ENCODE peak calls at places on chromosome 2, in ten cellular contexts. L is astrocyte of the hippocampus; H is NCI-H1092; G is SK-N-MC; F is RWPE1; R is NCI-H524 treated with DMSO at 0.1 percent for 48 hours; O is ovary; C is cardiac fibroblast; P is skeletal muscle cell; E is stimulated activated CD8-positive, alpha-beta memory T cell treated with anti-CD3 and anti-CD28 coated beads, Interleukin-7, amount 100 ng/mL, for 1 hour. X is an unnamed sample.
A peak's percentile ranks its signal among the peaks of the same experiment; 100 is the strongest.

GRCh38 chr2:579351-579886 is 97.8 kb downstream of the TMEM18 start:
- DNase-seq in G (no peak), O (no peak), R (no peak), L (no peak), H (no peak), P (no peak), C (no peak), E (no peak), F (no peak), X (no peak)

GRCh38 chr2:128686881-128687550 is 368.3 kb upstream of the HS6ST1 start:
- DNase-seq in C (no peak), E (no peak), L (no peak), F (no peak), P (no peak), R (no peak), O (no peak), H (no peak), G (no peak), X (no peak)

GRCh38 chr2:213416832-213417231 is 132.6 kb downstream of the SPAG16 start:
- DNase-seq in E (no peak), F (no peak), L (peak; percentile 2), P (no peak), H (no peak), O (no peak), G (no peak), C (no peak), R (no peak), X (no peak)

GRCh38 chr2:96253006-96253405 is 12.8 kb downstream of the TMEM127 start:
- DNase-seq in P (no peak), H (no peak), O (no peak), E (no peak), R (no peak), G (no peak), C (no peak), F (no peak), L (no peak), X (no peak)

GRCh38 chr2:222771832-222772231 is 89.0 kb upstream of the ACSL3 start:
- DNase-seq in R (no peak), G (no peak), C (no peak), F (no peak), E (no peak), L (no peak), H (no peak), O (no peak), P (no peak), X (no peak)

GRCh38 chr2:239813261-239814135 is 211.6 kb downstream of the NDUFA10 start:
- DNase-seq in G (no peak), C (no peak), E (no peak), R (no peak), O (no peak), H (no peak), F (no peak), P (no peak), L (no peak), X (no peak)

GRCh38 chr2:224195954-224196571 is 157.0 kb upstream of the SERPINE2 start:
- DNase-seq in R (no peak), C (no peak), F (no peak), P (no peak), O (peak; percentile 62), G (no peak), L (no peak), H (no peak), E (no peak), X (no peak)

GRCh38 chr2:174166261-174166660 is 82.1 kb downstream of the OLA1 start:
- DNase-seq in C (no peak), L (peak; percentile 17), H (no peak), F (no peak), E (no peak), G (no peak), O (no peak), R (no peak), P (no peak), X (no peak)

GRCh38 chr2:231648579-231649174 is 56.0 kb downstream of the TEX44 start:
- DNase-seq in L (peak; percentile 74), H (peak; percentile 32), R (no peak), G (no peak), P (no peak), C (peak; percentile 52), E (no peak), O (peak; percentile 56), F (peak; percentile 55), X (peak; percentile 66)

GRCh38 chr2:132910432-132910831 is 240.4 kb upstream of the LYPD1 start:
- DNase-seq in H (no peak), F (no peak), O (no peak), R (no peak), P (no peak), C (no peak), G (no peak), E (no peak), L (no peak), X (no peak)

GRCh38 chr2:213644926-213645325 is 360.7 kb downstream of the SPAG16 start:
- DNase-seq in L (no peak), H (no peak), E (no peak), R (no peak), P (no peak), O (no peak), F (no peak), C (no peak), G (no peak), X (no peak)

GRCh38 chr2:126658910-126659613 is 3.1 kb downstream of the GYPC start:
- DNase-seq in P (no peak), F (no peak), R (no peak), G (no peak), L (peak; percentile 32), E (no peak), C (peak; percentile 75), H (no peak), O (peak; percentile 59), X (peak; percentile 86)

GRCh38 chr2:85978883-85979780 is 90.3 kb upstream of the ST3GAL5 start:
- DNase-seq in F (no peak), C (peak; percentile 77), P (no peak), H (no peak), O (no peak), G (no peak), E (no peak), R (no peak), L (no peak), X (no peak)

GRCh38 chr2:126751477-126751876 is 95.5 kb downstream of the GYPC start:
- DNase-seq in C (no peak), P (no peak), G (no peak), F (no peak), O (no peak), L (no peak), E (no peak), R (peak; percentile 56), H (no peak), X (no peak)

GRCh38 chr2:177353084-177353483 is 39.5 kb upstream of the AGPS start:
- DNase-seq in L (peak; percentile 18), F (no peak), G (no peak), E (no peak), H (no peak), O (no peak), R (no peak), C (peak; percentile 40), P (no peak), X (no peak)

GRCh38 chr2:11012131-11012693 is 100.5 kb downstream of the KCNF1 start:
- DNase-seq in E (no peak), L (no peak), P (no peak), R (peak; percentile 68), G (no peak), H (no peak), F (no peak), O (no peak), C (no peak), X (no peak)

GRCh38 chr2:130791617-130791939 is 36.2 kb downstream of the AMER3 start:
- DNase-seq in L (no peak), P (no peak), F (no peak), G (no peak), C (no peak), H (no peak), R (no peak), E (no peak), O (no peak), X (no peak)

GRCh38 chr2:73716518-73717250 is 20.5 kb downstream of the TPRKB start:
- DNase-seq in E (no peak), C (peak; percentile 50), H (no peak), O (peak; percentile 49), F (no peak), G (no peak), P (no peak), L (no peak), R (no peak), X (peak; percentile 74)

GRCh38 chr2:239303711-239304532 is 96.9 kb downstream of the HDAC4 start:
- DNase-seq in L (no peak), C (no peak), G (no peak), O (peak; percentile 33), H (no peak), R (no peak), E (no peak), P (no peak), F (no peak), X (no peak)

GRCh38 chr2:207330912-207331311 is 165.2 kb upstream of the KLF7 start:
- DNase-seq in E (no peak), O (no peak), P (peak; percentile 98), F (peak; percentile 84), R (no peak), H (no peak), L (peak; percentile 68), C (peak; percentile 99), G (no peak), X (peak; percentile 95)

GRCh38 chr2:44787663-44788062 is 153.8 kb upstream of the SIX3 start:
- DNase-seq in O (no peak), E (no peak), H (no peak), P (no peak), G (no peak), R (no peak), F (no peak), L (no peak), C (no peak), X (no peak)